ENCODE peak calls at places on chromosomes 2 and 18, in seven cellular contexts. One of them, this sample, is unnamed.

GRCh38 chr2:216516730-216517350 is 18.2 kb downstream of the RPL37A start:
- DNase-seq in transverse colon: no peak
- DNase-seq in tibial artery: no peak
- DNase-seq in dorsolateral prefrontal cortex: no peak
- DNase-seq in left ventricle myocardium inferior: no peak
- DNase-seq in right lobe of liver: no peak
- DNase-seq in PC-3: peak; percentile 77
- DNase-seq in this sample: no peak

GRCh38 chr2:17765423-17765822 is 11.5 kb downstream of the GEN1 start:
- DNase-seq in transverse colon: no peak
- DNase-seq in tibial artery: no peak
- DNase-seq in dorsolateral prefrontal cortex: no peak
- DNase-seq in left ventricle myocardium inferior: no peak
- DNase-seq in right lobe of liver: no peak
- DNase-seq in PC-3: no peak
- DNase-seq in this sample: no peak

GRCh38 chr18:63762518-63762917 is 12.7 kb upstream of the SERPINB7 start:
- DNase-seq in transverse colon: no peak
- DNase-seq in tibial artery: no peak
- DNase-seq in dorsolateral prefrontal cortex: no peak
- DNase-seq in left ventricle myocardium inferior: no peak
- DNase-seq in right lobe of liver: no peak
- DNase-seq in PC-3: peak; percentile 89
- DNase-seq in this sample: no peak

GRCh38 chr2:85975581-85975980 is 86.8 kb upstream of the ST3GAL5 start:
- DNase-seq in transverse colon: no peak
- DNase-seq in tibial artery: no peak
- DNase-seq in dorsolateral prefrontal cortex: no peak
- DNase-seq in left ventricle myocardium inferior: no peak
- DNase-seq in right lobe of liver: no peak
- DNase-seq in PC-3: no peak
- DNase-seq in this sample: no peak

GRCh38 chr2:46954951-46955571 is 39.5 kb upstream of the MCFD2 start:
- DNase-seq in transverse colon: peak; percentile 41
- DNase-seq in tibial artery: peak; percentile 92
- DNase-seq in dorsolateral prefrontal cortex: no peak
- DNase-seq in left ventricle myocardium inferior: peak; percentile 52
- DNase-seq in right lobe of liver: peak; percentile 76
- DNase-seq in PC-3: peak; percentile 92
- DNase-seq in this sample: peak; percentile 66

GRCh38 chr2:229282758-229283546 is 11.9 kb upstream of the PID1 start:
- DNase-seq in transverse colon: peak; percentile 23
- DNase-seq in tibial artery: no peak
- DNase-seq in dorsolateral prefrontal cortex: no peak
- DNase-seq in left ventricle myocardium inferior: peak; percentile 27
- DNase-seq in right lobe of liver: no peak
- DNase-seq in PC-3: peak; percentile 91
- DNase-seq in this sample: no peak

GRCh38 chr18:8661754-8662573 is 43.4 kb upstream of the MTCL1 start:
- DNase-seq in transverse colon: peak; percentile 31
- DNase-seq in tibial artery: no peak
- DNase-seq in dorsolateral prefrontal cortex: peak; percentile 27
- DNase-seq in left ventricle myocardium inferior: no peak
- DNase-seq in right lobe of liver: no peak
- DNase-seq in PC-3: peak; percentile 53
- DNase-seq in this sample: no peak

GRCh38 chr2:69298862-69299261 is 88.2 kb downstream of the GFPT1 start:
- DNase-seq in transverse colon: no peak
- DNase-seq in tibial artery: no peak
- DNase-seq in dorsolateral prefrontal cortex: no peak
- DNase-seq in left ventricle myocardium inferior: no peak
- DNase-seq in right lobe of liver: no peak
- DNase-seq in PC-3: peak; percentile 38
- DNase-seq in this sample: no peak

GRCh38 chr2:199950396-199950795 is 4.9 kb downstream of the TYW5 start:
- DNase-seq in transverse colon: no peak
- DNase-seq in tibial artery: no peak
- DNase-seq in dorsolateral prefrontal cortex: no peak
- DNase-seq in left ventricle myocardium inferior: no peak
- DNase-seq in right lobe of liver: no peak
- DNase-seq in PC-3: no peak
- DNase-seq in this sample: no peak

GRCh38 chr18:9716780-9717563 is 8.9 kb downstream of the RAB31 start:
- DNase-seq in transverse colon: no peak
- DNase-seq in tibial artery: no peak
- DNase-seq in dorsolateral prefrontal cortex: no peak
- DNase-seq in left ventricle myocardium inferior: no peak
- DNase-seq in right lobe of liver: no peak
- DNase-seq in PC-3: no peak
- DNase-seq in this sample: no peak

GRCh38 chr2:64634338-64635267 is 19.1 kb downstream of the SERTAD2 start:
- DNase-seq in transverse colon: no peak
- DNase-seq in tibial artery: no peak
- DNase-seq in dorsolateral prefrontal cortex: no peak
- DNase-seq in left ventricle myocardium inferior: no peak
- DNase-seq in right lobe of liver: peak; percentile 38
- DNase-seq in PC-3: no peak
- DNase-seq in this sample: no peak

DNA sequence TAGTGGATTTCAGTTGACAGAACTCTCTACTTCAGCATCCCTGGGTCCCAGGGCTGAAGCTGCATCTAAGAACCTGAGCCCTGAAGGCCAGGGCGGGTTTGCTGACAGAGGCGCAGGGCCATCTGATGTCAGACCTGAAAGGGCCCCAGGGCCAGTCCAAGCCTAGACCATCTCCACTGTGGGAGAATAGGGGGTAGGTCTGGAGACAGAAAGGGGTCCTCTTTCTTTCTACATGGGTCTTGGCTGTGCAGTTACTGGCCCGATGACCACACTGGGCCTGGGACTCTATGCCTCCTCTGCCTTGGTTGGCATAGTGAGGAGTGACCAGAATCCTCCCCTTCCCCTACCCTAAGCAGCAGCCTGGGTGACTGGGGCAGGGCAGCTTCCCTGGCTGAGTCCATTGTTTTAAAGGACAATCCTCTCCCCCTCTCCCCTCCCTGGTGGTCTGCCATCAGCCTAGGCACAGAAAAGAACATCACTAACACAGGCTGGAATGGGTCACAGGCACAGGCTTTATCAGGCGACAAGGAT is 34.5 kb downstream of the HS1BP3 start:
- DNase-seq in transverse colon: no peak
- DNase-seq in tibial artery: peak; percentile 67
- DNase-seq in dorsolateral prefrontal cortex: no peak
- DNase-seq in left ventricle myocardium inferior: peak; percentile 18
- DNase-seq in right lobe of liver: peak; percentile 15
- DNase-seq in PC-3: no peak
- DNase-seq in this sample: no peak
- H3K27ac ChIP-seq in transverse colon: peak overlapping the region; percentile 90
- H3K27ac ChIP-seq in tibial artery: peak overlapping the region; percentile 99
- H3K27ac ChIP-seq in dorsolateral prefrontal cortex: peak overlapping the region; percentile 95
- H3K27ac ChIP-seq in left ventricle myocardium inferior: peak overlapping the region; percentile 95
- H3K27ac ChIP-seq in right lobe of liver: peak overlapping the region; percentile 88
- H3K27ac ChIP-seq in PC-3: no peak overlapping the region
- H3K27ac ChIP-seq in this sample: peak overlapping the region; percentile 97

GRCh38 chr2:237408280-237408679 is 5.7 kb downstream of the COL6A3 start:
- DNase-seq in transverse colon: no peak
- DNase-seq in tibial artery: peak; percentile 73
- DNase-seq in dorsolateral prefrontal cortex: no peak
- DNase-seq in left ventricle myocardium inferior: peak; percentile 45
- DNase-seq in right lobe of liver: no peak
- DNase-seq in PC-3: no peak
- DNase-seq in this sample: no peak
- H3K4me3 ChIP-seq in transverse colon: no peak overlapping the region
- H3K4me3 ChIP-seq in tibial artery: peak overlapping the region; percentile 2
- H3K4me3 ChIP-seq in dorsolateral prefrontal cortex: no peak overlapping the region
- H3K4me3 ChIP-seq in left ventricle myocardium inferior: peak overlapping the region; percentile 62
- H3K4me3 ChIP-seq in right lobe of liver: no peak overlapping the region
- H3K4me3 ChIP-seq in PC-3: no peak overlapping the region
- H3K4me3 ChIP-seq in this sample: no peak overlapping the region

DNA sequence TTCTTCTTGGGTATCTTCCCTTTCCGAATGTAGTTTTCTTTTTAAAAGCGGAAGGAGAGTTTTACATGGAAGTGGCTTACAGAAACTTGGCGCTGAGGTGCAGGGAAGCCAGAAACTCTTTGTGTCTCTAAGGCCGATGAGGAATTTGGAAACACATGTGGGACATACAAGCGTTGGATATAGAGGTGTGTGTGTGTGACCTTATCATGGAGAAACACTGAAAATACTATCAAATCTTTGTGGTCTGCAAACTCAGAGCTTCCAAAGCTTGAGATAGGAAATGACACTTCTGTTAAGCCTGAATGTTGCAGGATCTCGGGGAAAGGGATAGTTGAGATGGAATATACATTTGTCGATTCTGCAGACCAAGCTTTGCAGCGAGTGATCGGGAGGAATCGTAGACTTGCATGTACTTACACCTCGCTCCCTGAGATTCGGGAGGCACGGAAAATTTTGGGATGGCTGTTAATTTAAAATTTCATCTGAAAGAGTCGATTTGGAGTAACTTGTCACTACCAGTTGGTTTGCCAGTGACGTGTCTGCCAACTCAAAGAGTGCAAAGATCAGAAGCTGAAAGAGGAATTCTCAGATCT is 1.0 kb downstream of the NAB1 start:
- DNase-seq in transverse colon: no peak
- DNase-seq in tibial artery: no peak
- DNase-seq in dorsolateral prefrontal cortex: peak; percentile 35
- DNase-seq in left ventricle myocardium inferior: no peak
- DNase-seq in right lobe of liver: peak; percentile 22
- DNase-seq in PC-3: peak; percentile 26
- DNase-seq in this sample: no peak
- TF ChIP-seq CTCF in transverse colon: no peak
- TF ChIP-seq CTCF in tibial artery: no peak
- TF ChIP-seq CTCF in dorsolateral prefrontal cortex: no peak
- TF ChIP-seq CTCF in left ventricle myocardium inferior: no peak
- TF ChIP-seq CTCF in right lobe of liver: no peak
- TF ChIP-seq CTCF in PC-3: no peak
- TF ChIP-seq CTCF in this sample: no peak

DNA sequence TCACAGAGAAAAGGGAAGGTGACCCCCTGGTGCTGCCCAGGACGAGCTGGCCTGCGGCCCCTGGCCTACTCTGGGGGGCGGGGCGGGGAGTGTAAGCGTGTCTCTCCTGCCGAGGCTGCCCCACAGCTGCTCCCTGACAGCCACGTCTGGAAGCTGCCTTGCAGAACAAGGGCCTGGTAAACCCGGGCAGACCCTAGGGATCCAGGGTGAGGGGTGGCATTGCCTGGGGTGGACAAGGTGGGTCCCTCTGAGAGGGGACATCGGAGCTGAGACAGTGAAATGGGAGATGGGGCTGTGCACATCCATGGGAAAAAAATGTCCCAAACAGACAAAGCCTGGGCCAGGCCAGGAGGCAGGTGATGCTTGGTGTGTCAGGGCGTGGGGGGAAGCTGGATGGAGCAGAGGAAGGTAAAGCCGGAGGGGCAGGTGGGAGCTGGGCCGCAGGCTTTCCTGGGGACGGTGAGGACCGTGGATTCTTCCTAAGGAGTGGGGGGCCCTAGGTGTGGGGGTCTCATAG is 66.0 kb upstream of the HDAC4 start:
- DNase-seq in transverse colon: no peak
- DNase-seq in tibial artery: peak; percentile 61
- DNase-seq in dorsolateral prefrontal cortex: no peak
- DNase-seq in left ventricle myocardium inferior: no peak
- DNase-seq in right lobe of liver: no peak
- DNase-seq in PC-3: no peak
- DNase-seq in this sample: no peak
- H3K27ac ChIP-seq in transverse colon: no peak overlapping the region
- H3K27ac ChIP-seq in tibial artery: no peak overlapping the region
- H3K27ac ChIP-seq in dorsolateral prefrontal cortex: peak overlapping the region; percentile 92
- H3K27ac ChIP-seq in left ventricle myocardium inferior: no peak overlapping the region
- H3K27ac ChIP-seq in right lobe of liver: no peak overlapping the region
- H3K27ac ChIP-seq in PC-3: no peak overlapping the region
- H3K27ac ChIP-seq in this sample: no peak overlapping the region

DNA sequence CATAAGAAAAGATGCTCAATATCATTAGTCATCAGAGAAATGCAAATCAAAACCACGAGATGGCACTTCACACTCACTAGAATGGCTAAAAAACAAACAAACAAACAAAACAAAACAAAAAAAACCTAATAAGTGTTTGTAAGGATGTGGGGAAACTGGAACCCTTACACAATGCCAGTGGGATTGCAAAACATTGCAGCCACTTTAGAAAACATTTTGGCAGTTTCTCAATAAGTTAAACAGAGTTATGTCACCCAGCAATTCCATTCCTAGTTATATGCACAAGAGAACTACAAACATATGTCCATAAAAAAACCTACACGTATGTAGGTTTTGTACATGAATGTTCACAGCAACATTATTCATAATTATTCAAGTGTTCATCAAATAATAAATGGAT is 42.1 kb downstream of the BAZ2B start:
- DNase-seq in transverse colon: no peak
- DNase-seq in tibial artery: no peak
- DNase-seq in dorsolateral prefrontal cortex: no peak
- DNase-seq in left ventricle myocardium inferior: no peak
- DNase-seq in right lobe of liver: no peak
- DNase-seq in PC-3: no peak
- DNase-seq in this sample: peak; percentile 46
- H3K4me3 ChIP-seq in transverse colon: no peak overlapping the region
- H3K4me3 ChIP-seq in tibial artery: no peak overlapping the region
- H3K4me3 ChIP-seq in dorsolateral prefrontal cortex: no peak overlapping the region
- H3K4me3 ChIP-seq in left ventricle myocardium inferior: no peak overlapping the region
- H3K4me3 ChIP-seq in right lobe of liver: no peak overlapping the region
- H3K4me3 ChIP-seq in PC-3: no peak overlapping the region
- H3K4me3 ChIP-seq in this sample: no peak overlapping the region

This sample was measured in lung.